ENCODE peak calls at places on chromosomes 3 and 15, in five cellular contexts. Z is stimulated activated CD4-positive, alpha-beta T cell treated with anti-CD3 and anti-CD28 coated beads, TNF-alpha, amount 100 ng/mL, for 24 hours; S is GM12891; P is BJ; D is effector memory CD8-positive, alpha-beta T cell. Y is an unnamed sample.

GRCh38 chr15:49742381-49742780 is 121.5 kb downstream of the DTWD1 start:
- DNase-seq in Z (no peak), S (no peak), P (no peak), D (no peak), Y (no peak)

GRCh38 chr3:54841461-54841860 is 86.4 kb downstream of the LRTM1 start:
- DNase-seq in Z (no peak), S (no peak), P (no peak), D (no peak), Y (no peak)

GRCh38 chr15:93048759-93049161 is 40.3 kb downstream of the RGMA start:
- DNase-seq in Z (no peak), S (no peak), P (no peak), D (no peak), Y (peak; percentile 23)

GRCh38 chr3:35562141-35562540 is 77.2 kb upstream of the ARPP21 start:
- DNase-seq in Z (no peak), S (no peak), P (no peak), D (no peak), Y (no peak)

GRCh38 chr3:185942396-185942795 is 4.6 kb upstream of the TRA2B start:
- DNase-seq in Z (no peak), S (no peak), P (no peak), D (no peak), Y (no peak)

GRCh38 chr3:37202035-37202434 is 27.7 kb upstream of the LRRFIP2 start:
- DNase-seq in Z (no peak), S (no peak), P (no peak), D (no peak), Y (peak; percentile 72)

GRCh38 chr15:44296625-44297524 is 8.4 kb downstream of the GOLM2 start:
- DNase-seq in Z (no peak), S (no peak), P (peak; percentile 14), D (no peak), Y (no peak)

GRCh38 chr3:62611541-62612240 is 238.3 kb upstream of the FEZF2 start:
- DNase-seq in Z (no peak), S (no peak), P (no peak), D (no peak), Y (no peak)

GRCh38 chr3:106447902-106448301 is 579.1 kb upstream of the CBLB start:
- DNase-seq in Z (no peak), S (no peak), P (no peak), D (no peak), Y (no peak)

GRCh38 chr3:74041068-74041675 is 416.4 kb upstream of the PDZRN3 start:
- DNase-seq in Z (no peak), S (no peak), P (no peak), D (no peak), Y (no peak)

Y was measured in cerebellum.